ENCODE peak calls at places on chromosomes 6 and 20, in nine cellular contexts. I, D, E, T, X, W, N, F and H are unnamed samples.

GRCh38 chr6:128508588-128509296 is 11.7 kb downstream of the PTPRK start:
- DNase-seq in I (peak), D (no peak), E (no peak), T (no peak), X (no peak), W (no peak), N (peak), F (no peak), H (peak)

GRCh38 chr6:26304213-26305096 is 60.5 kb upstream of the BTN3A2 start:
- DNase-seq in I (peak), D (no peak), E (no peak), T (peak), X (no peak), W (peak), N (peak), F (no peak), H (peak)

GRCh38 chr20:4297141-4297826 is 281.9 kb upstream of the RNF24 start:
- DNase-seq in I (peak), D (no peak), E (no peak), T (peak), X (no peak), W (peak), N (no peak), F (no peak), H (peak)

GRCh38 chr6:170289971-170290305 is 940 bp downstream of the DLL1 start:
- DNase-seq in I (no peak), D (peak), E (no peak), T (no peak), X (no peak), W (no peak), N (no peak), F (no peak), H (no peak)

GRCh38 chr6:10540073-10540746 is 19.1 kb downstream of the GCNT2 start:
- DNase-seq in I (no peak), D (no peak), E (no peak), T (no peak), X (no peak), W (no peak), N (no peak), F (no peak), H (no peak)

GRCh38 chr6:95413789-95414188 is 163.5 kb upstream of the MANEA start:
- DNase-seq in I (no peak), D (no peak), E (no peak), T (no peak), X (no peak), W (no peak), N (no peak), F (no peak), H (no peak)

GRCh38 chr6:13079096-13079758 is 249.1 kb downstream of the TBC1D7 start:
- DNase-seq in I (no peak), D (no peak), E (no peak), T (no peak), X (no peak), W (no peak), N (no peak), F (no peak), H (no peak)

GRCh38 chr20:51315390-51315789 is 227.1 kb downstream of the NFATC2 start:
- DNase-seq in I (no peak), D (no peak), E (no peak), T (no peak), X (no peak), W (no peak), N (no peak), F (no peak), H (no peak)

GRCh38 chr6:79601020-79601609 is 30.0 kb upstream of the SH3BGRL2 start:
- DNase-seq in I (peak), D (no peak), E (no peak), T (no peak), X (no peak), W (no peak), N (peak), F (no peak), H (no peak)

GRCh38 chr20:19850190-19850533 is 92.1 kb downstream of the RIN2 start:
- DNase-seq in I (no peak), D (peak), E (no peak), T (peak), X (no peak), W (peak), N (no peak), F (no peak), H (peak)
- TF ChIP-seq CTCF in I (no peak), D (no peak), E (no peak), T (no peak), X (no peak), W (no peak), N (no peak), F (no peak), H (no peak)

GRCh38 chr6:8707956-8708772 is 272.8 kb upstream of the SLC35B3 start:
- DNase-seq in I (peak), D (no peak), E (peak), T (no peak), X (no peak), W (no peak), N (no peak), F (no peak), H (peak)
- TF ChIP-seq CTCF in I (no peak), D (peak), E (peak), T (peak), X (peak), W (no peak), N (no peak), F (peak), H (no peak)

DNA sequence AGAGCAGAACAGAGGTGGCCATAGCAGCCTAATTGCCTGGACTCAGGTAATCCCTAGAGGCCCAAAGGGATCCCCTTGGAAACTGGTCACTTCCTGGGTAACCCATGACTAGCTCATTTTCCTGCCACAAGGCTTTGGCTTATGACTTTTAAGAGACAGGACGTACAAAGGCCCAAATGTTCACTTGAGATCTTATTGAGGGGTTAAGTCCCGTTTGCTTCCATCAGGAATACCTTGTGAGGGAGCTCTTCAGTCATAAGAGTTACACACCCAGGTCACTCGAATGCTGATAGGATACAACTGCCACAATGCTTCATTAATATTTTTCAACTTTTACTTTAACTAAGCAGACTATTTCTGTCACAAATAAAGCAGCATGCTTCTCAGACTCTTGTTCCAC is 51.7 kb downstream of the TMEM170B start:
- DNase-seq in I (no peak), D (no peak), E (no peak), T (no peak), X (no peak), W (no peak), N (no peak), F (no peak), H (no peak)
- TF ChIP-seq CTCF in I (no peak), D (no peak), E (no peak), T (no peak), X (no peak), W (no peak), N (no peak), F (no peak), H (no peak)

GRCh38 chr20:57791178-57791945 is 81.5 kb upstream of the PMEPA1 start:
- DNase-seq in I (no peak), D (no peak), E (peak), T (no peak), X (no peak), W (no peak), N (no peak), F (no peak), H (no peak)

GRCh38 chr20:57788936-57789613 is 79.3 kb upstream of the PMEPA1 start:
- DNase-seq in I (no peak), D (no peak), E (no peak), T (no peak), X (no peak), W (no peak), N (no peak), F (no peak), H (no peak)

GRCh38 chr20:57791946-57792328 is 82.1 kb upstream of the PMEPA1 start:
- DNase-seq in I (no peak), D (no peak), E (no peak), T (no peak), X (no peak), W (peak), N (no peak), F (no peak), H (no peak)

GRCh38 chr20:57787969-57788781 is 78.4 kb upstream of the PMEPA1 start:
- DNase-seq in I (no peak), D (no peak), E (no peak), T (no peak), X (no peak), W (no peak), N (no peak), F (no peak), H (no peak)

DNA sequence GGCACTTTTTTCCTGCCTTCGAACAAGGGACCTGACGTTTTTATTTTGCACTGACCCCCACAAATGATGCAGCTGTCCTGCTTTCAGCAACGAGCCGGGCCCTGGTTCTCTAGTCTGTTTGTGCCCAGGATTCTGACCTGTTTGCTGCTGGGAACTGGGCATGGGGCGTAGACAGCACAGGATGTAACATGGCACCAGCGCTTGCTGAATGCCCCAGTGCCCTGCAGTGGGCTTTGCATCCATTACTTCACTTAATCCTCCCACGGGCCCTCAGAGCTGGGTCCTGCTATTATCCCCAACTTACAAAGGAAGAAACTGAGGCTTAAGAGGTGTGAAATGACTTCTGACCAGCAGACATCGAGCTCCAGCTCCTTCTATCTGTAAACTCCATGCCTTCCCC is 80.4 kb upstream of the PMEPA1 start:
- DNase-seq in I (no peak), D (no peak), E (peak), T (no peak), X (no peak), W (no peak), N (no peak), F (no peak), H (no peak)
- TF ChIP-seq CTCF in I (no peak), D (no peak), E (no peak), T (no peak), X (no peak), W (no peak), N (no peak), F (no peak), H (no peak)

DNA sequence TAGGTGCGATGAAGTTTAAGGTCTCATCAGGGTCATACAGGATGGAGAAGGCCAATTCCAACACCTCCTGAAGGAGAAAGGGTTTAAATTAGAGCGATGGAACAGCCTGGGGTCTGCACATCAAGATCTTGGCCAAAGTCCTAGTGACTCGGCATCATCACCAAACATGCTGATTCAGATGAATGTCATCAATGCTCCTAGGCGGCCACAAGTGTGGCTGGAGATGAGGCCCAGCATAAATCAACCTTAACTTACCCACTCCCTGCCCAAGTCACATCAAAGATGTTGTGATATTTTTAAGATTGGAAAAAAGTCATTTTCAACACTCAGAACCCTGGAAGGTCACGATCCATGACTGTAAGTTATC is 37.5 kb downstream of the ELMO2 start:
- DNase-seq in I (peak), D (no peak), E (no peak), T (no peak), X (no peak), W (no peak), N (no peak), F (no peak), H (no peak)
- TF ChIP-seq CTCF in I (no peak), D (no peak), E (no peak), T (no peak), X (no peak), W (no peak), N (no peak), F (no peak), H (no peak)

DNA sequence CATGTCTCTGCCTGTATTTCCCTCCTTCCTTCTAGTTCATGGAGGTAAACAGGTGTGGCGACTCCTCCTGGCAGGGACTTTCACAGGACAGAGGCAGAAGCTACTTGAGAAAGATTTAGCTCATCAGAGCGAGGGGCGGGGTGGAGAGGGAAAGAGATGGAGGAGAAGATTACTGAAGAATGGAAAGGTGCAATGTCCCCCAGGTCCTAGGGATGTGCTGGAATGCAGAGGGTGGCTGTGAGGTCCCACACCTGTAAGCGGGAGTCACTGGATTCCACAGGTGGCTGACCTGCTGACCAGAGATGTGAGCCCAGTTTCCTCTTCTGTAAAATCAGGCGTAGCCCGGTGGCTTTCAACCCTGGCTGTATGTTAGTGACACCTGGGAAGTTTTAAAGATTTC is 199.2 kb upstream of the SULF2 start:
- DNase-seq in I (no peak), D (no peak), E (no peak), T (no peak), X (no peak), W (no peak), N (peak), F (no peak), H (no peak)
- TF ChIP-seq CTCF in I (no peak), D (no peak), E (no peak), T (no peak), X (no peak), W (no peak), N (peak), F (no peak), H (no peak)

DNA sequence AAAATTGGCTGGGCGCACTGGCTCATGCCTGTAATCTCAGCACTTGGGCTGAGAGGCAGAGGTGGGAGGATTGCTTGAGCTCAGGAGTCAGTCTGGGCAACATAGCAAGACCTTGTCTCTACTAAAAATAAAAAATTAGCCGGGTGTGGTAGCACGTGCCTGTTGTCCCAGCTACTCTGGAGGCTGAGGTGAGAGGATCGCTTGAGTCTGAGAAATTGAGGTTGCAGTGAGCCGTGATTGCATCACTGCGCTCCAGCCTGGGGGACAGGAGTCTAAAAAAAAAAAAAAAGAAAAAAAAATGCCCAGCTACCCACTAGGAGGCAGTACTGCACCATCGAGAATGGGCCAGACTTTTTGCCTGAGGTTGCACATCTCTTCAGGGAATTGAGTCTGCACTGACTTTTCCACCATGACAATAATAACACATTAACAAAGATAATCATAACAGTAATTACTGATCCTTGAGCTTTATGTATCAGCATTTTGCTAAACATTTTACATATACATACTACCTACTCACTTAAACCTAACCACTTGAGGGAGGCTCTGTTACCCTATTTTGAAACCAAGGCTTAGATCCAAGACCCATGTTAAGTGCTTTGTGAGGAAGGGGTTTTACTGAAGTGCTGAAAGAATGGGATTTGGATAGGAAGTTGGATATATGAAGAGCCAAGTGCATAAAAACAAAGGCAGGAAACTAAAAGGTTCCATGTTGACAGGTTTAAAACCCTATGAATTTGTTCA is 21.0 kb downstream of the SRSF3 start:
- DNase-seq in I (peak), D (peak), E (no peak), T (no peak), X (peak), W (no peak), N (peak), F (peak), H (peak)
- TF ChIP-seq CTCF in I (peak), D (peak), E (peak), T (peak), X (peak), W (peak), N (peak), F (peak), H (peak)

GRCh38 chr6:138800377-138801150 is 4.7 kb downstream of the ECT2L start:
- DNase-seq in I (peak), D (no peak), E (no peak), T (no peak), X (no peak), W (no peak), N (no peak), F (no peak), H (no peak)
- TF ChIP-seq CTCF in I (peak), D (no peak), E (no peak), T (no peak), X (no peak), W (no peak), N (no peak), F (no peak), H (no peak)

GRCh38 chr20:38315290-38315966 is 11.5 kb downstream of the BPI start:
- DNase-seq in I (peak), D (no peak), E (no peak), T (no peak), X (no peak), W (no peak), N (no peak), F (no peak), H (peak)
- TF ChIP-seq CTCF in I (no peak), D (no peak), E (no peak), T (peak), X (peak), W (no peak), N (no peak), F (no peak), H (no peak)

DNA sequence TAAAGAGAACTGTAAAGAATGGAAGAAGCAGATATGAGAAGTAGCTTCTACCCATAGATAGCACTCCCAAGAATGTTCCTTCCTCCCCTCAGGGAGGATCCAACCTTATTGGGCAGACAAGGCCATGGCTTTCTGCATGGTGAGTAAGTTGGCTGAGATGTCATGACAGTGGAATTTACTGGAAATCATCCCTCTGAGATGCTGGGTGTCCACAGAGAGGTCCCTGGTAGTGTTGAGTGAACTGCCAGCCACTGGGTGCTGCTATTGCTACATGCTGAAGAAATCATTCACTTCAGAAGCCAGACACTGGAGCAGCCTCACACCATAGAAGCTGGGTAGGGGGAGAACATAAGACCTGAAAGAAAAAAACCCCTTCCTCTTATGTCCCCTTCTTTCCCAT is 46.4 kb upstream of the FERMT1 start:
- DNase-seq in I (peak), D (no peak), E (no peak), T (no peak), X (no peak), W (no peak), N (no peak), F (no peak), H (peak)
- TF ChIP-seq CTCF in I (no peak), D (no peak), E (no peak), T (no peak), X (no peak), W (no peak), N (peak), F (no peak), H (peak)